ENCODE peak calls at places on chromosomes 3 and 15, in four cellular contexts. D, N, J and W are unnamed samples.

GRCh38 chr15:58701376-58701775 is 48.1 kb downstream of the ADAM10 start:
- DNase-seq in D (no peak), N (no peak), J (no peak), W (no peak)

GRCh38 chr3:160677459-160677901 is 520 bp downstream of the ARL14 start:
- DNase-seq in D (no peak), N (peak; percentile 15), J (no peak), W (peak; percentile 30)

GRCh38 chr3:159208080-159208479 is 406.2 kb downstream of the MFSD1 start:
- DNase-seq in D (no peak), N (no peak), J (no peak), W (no peak)

GRCh38 chr3:24226402-24226801 is 268.2 kb downstream of the THRB start:
- DNase-seq in D (no peak), N (no peak), J (no peak), W (no peak)

GRCh38 chr3:54954516-54954915 is 26.7 kb upstream of the LRTM1 start:
- DNase-seq in D (no peak), N (no peak), J (no peak), W (no peak)

GRCh38 chr3:45135959-45136358 is 10.2 kb downstream of the CDCP1 start:
- DNase-seq in D (no peak), N (no peak), J (no peak), W (no peak)

GRCh38 chr3:135895734-135896121 is 69.8 kb upstream of the PPP2R3A start:
- DNase-seq in D (no peak), N (no peak), J (no peak), W (peak; percentile 25)

GRCh38 chr3:65439641-65440040 is 599.1 kb downstream of the MAGI1 start:
- DNase-seq in D (peak; percentile 23), N (peak; percentile 52), J (no peak), W (peak; percentile 39)

GRCh38 chr3:169145551-169145950 is 518.0 kb downstream of the MECOM start:
- DNase-seq in D (no peak), N (no peak), J (no peak), W (no peak)

GRCh38 chr3:157067114-157067513 is 92.8 kb downstream of the CCNL1 start:
- DNase-seq in D (no peak), N (no peak), J (no peak), W (no peak)

GRCh38 chr3:42336103-42336502 is 70.1 kb upstream of the CCK start:
- DNase-seq in D (no peak), N (no peak), J (no peak), W (peak; percentile 46)

GRCh38 chr3:187017511-187018230 is 87.3 kb downstream of the ST6GAL1 start:
- DNase-seq in D (no peak), N (no peak), J (no peak), W (no peak)

GRCh38 chr3:62500556-62501294 is 127.4 kb upstream of the FEZF2 start:
- DNase-seq in D (no peak), N (peak; percentile 0), J (no peak), W (no peak)

GRCh38 chr3:149424921-149425320 is 47.5 kb upstream of the TM4SF1 start:
- DNase-seq in D (no peak), N (no peak), J (no peak), W (no peak)

GRCh38 chr3:71478568-71478967 is 105.0 kb downstream of the FOXP1 start:
- DNase-seq in D (no peak), N (no peak), J (no peak), W (peak; percentile 50)

GRCh38 chr15:29792426-29793159 is 29.7 kb downstream of the TJP1 start:
- DNase-seq in D (no peak), N (no peak), J (no peak), W (no peak)

GRCh38 chr3:12967751-12968209 is 105.4 kb downstream of the IQSEC1 start:
- DNase-seq in D (peak; percentile 92), N (peak; percentile 88), J (peak; percentile 88), W (peak; percentile 70)

GRCh38 chr3:131568460-131568859 is 65.7 kb upstream of the MRPL3 start:
- DNase-seq in D (no peak), N (peak; percentile 24), J (no peak), W (no peak)

GRCh38 chr3:116139607-116140006 is 305.7 kb downstream of the LSAMP start:
- DNase-seq in D (no peak), N (peak; percentile 28), J (no peak), W (peak; percentile 18)

GRCh38 chr3:19891740-19892139 is 42.3 kb downstream of the EFHB start:
- DNase-seq in D (no peak), N (no peak), J (no peak), W (peak; percentile 70)

GRCh38 chr3:194470615-194471014 is 16.2 kb downstream of the ATP13A3 start:
- DNase-seq in D (no peak), N (no peak), J (no peak), W (no peak)

GRCh38 chr3:162770556-162770955 is 1273.9 kb downstream of the OTOL1 start:
- DNase-seq in D (no peak), N (peak; percentile 18), J (no peak), W (no peak)

GRCh38 chr15:95684126-95684525 is 646.4 kb upstream of the NR2F2 start:
- DNase-seq in D (no peak), N (no peak), J (no peak), W (no peak)

GRCh38 chr3:14525685-14526631 is 14.2 kb downstream of the GRIP2 start:
- DNase-seq in D (no peak), N (no peak), J (no peak), W (peak; percentile 19)

GRCh38 chr3:119240101-119240581 is 537 bp downstream of the B4GALT4 start:
- DNase-seq in D (peak; percentile 30), N (peak; percentile 14), J (no peak), W (peak; percentile 17)

GRCh38 chr15:30062881-30063280 is 19.9 kb upstream of the GOLGA8J start:
- DNase-seq in D (no peak), N (no peak), J (no peak), W (peak; percentile 27)

GRCh38 chr3:107938128-107938527 is 152.7 kb downstream of the CD47 start:
- DNase-seq in D (no peak), N (peak; percentile 53), J (no peak), W (peak; percentile 46)

GRCh38 chr3:72345237-72345878 is 502.9 kb downstream of the SHQ1 start:
- DNase-seq in D (no peak), N (no peak), J (no peak), W (peak; percentile 42)

GRCh38 chr15:52112203-52112750 is 298 bp downstream of the BCL2L10 start:
- DNase-seq in D (peak; percentile 27), N (no peak), J (no peak), W (no peak)

GRCh38 chr15:74791667-74792066 is 9.8 kb downstream of the CSK start:
- DNase-seq in D (no peak), N (no peak), J (no peak), W (no peak)
- H3K4me1 ChIP-seq in D (peaks cover 71% of the 10 kb centered on the region), N (peaks cover 41% of the 10 kb centered on the region), J (peaks cover 84% of the 10 kb centered on the region), W (peaks cover 32% of the 10 kb centered on the region)

DNA sequence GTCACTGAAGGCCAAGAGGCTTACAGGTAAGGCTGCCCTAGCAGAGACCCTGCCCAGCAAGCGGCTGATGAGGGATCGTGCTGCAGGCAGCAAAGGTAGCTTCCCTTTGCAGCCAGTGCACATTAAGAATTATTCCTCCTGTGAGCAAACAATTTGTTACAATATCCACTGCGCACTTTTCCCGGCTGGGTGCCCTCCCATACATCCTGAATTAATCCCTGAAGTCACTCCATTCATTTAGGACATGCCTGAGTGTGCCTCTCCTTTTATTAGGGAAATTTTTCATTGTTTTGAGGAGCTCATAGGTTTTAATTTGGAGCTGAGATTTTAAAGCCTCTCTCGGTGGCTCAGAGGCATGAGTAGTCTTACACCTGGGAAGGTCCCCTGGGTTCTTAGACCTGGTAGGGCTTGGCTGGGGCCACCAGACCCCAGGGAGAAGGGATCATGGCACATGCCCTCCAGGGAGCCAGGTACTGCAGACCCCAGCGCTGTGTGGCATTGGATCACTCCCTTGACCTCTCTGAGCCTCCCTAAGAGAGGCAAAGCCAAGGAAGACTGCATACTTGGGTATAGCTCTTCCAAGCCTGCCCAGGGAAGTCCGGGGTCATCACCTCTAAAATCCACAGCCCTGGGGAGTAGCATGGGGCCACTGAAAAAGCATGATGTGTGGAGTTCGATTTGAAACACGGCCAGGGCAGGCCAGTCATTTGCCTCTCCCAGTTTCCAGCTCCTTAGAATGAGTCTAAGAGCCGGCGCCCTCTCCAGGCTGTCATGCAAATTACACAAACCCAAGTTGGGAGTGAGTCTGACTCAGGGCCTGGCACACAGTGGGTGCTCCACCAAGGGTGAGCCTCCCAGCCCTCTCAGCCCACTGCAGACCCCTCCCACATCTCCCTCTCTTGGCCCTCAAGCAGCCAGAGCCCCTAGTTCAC is 151.9 kb upstream of the LINGO1 start:
- DNase-seq in D (no peak), N (peak; percentile 60), J (no peak), W (no peak)
- TF ChIP-seq CTCF in D (no peak), N (peak; percentile 68), J (no peak), W (peak; percentile 33)

DNA sequence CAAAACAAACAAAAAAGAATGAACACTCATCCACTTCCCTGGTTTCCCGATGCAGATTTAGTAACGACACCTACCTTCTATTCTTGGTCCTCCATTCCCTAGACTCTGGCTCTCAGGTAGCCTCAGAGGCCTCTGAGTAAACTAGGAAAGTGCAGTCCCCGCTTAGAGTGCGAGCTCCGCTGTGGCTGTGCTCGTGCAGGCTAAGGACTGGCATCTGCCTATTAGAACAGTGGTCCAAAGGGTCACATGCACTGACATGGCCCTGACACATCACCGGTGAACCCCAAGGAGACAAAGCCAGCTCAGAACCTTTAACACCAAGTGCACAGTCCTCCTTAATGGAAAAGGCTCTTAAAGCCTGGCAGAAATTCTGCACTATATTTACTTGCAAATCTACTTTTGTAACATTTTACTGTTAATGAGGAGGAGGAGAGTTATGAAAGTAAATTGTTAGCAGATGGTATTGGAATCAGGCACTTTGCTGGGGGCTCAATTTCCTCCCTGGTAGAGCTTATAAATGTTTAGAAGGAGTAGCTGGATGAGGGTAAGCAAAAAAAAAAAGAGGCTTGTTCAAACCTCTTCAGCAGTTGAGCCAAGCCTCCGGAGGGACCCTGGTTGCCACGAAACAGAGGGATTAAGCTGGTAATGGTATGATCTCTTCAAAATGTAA is 31.1 kb downstream of the VGLL4 start:
- DNase-seq in D (no peak), N (no peak), J (no peak), W (no peak)
- H3K4me1 ChIP-seq in D (peaks cover 32% of the 10 kb centered on the region), N (peaks cover 62% of the 10 kb centered on the region), J (peaks cover 99% of the 10 kb centered on the region), W (peaks cover 24% of the 10 kb centered on the region)

GRCh38 chr3:174874258-174874657 is 15.1 kb downstream of the NAALADL2 start:
- DNase-seq in D (no peak), N (no peak), J (no peak), W (no peak)

GRCh38 chr3:174869448-174869847 is 10.3 kb downstream of the NAALADL2 start:
- DNase-seq in D (no peak), N (no peak), J (no peak), W (no peak)

DNA sequence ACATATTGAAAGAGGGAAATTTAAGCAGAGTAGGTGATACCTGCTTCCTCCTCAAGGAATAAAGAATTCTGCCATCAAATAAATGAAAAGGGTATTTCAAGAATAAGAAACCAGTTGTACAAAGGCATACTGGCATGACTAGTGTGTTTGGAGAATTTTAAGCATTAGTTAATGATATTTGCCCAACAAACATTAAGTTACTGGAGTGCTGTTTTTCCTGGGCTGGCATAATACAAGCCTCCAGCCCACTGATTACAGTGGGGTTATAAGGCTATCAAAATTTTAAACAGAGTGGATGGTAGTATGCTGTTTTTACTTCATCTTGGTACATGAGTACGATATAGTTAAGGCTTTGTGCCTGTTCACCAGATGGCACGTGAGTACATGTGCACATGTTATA is 14.7 kb downstream of the NAALADL2 start:
- DNase-seq in D (no peak), N (no peak), J (no peak), W (no peak)
- TF ChIP-seq CTCF in D (no peak), N (no peak), J (no peak), W (no peak)

DNA sequence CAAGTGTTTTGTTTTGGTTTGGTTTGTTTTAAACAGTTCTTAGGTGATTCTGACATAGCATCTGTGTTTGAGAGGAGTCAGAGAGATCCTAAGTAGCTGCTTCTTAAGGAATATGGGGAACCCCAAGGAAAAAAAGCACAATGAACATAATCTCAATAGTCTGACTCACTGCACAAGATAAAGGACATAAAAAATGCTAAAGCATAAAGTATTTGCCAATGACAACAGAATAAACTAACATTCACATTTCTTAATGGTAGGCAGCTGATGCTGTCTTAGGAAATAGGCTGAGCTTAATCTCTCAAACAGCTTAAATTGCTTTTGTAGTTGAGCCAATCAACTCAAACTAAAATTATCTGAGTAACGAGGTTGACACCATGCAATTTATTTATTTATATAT is 2.9 kb downstream of the NCEH1 start:
- DNase-seq in D (no peak), N (no peak), J (no peak), W (peak; percentile 13)
- H3K4me1 ChIP-seq in D (peaks cover 17% of the 10 kb centered on the region), N (no peaks in the 10 kb centered on the region), J (peaks cover 35% of the 10 kb centered on the region), W (peaks cover 24% of the 10 kb centered on the region)